ENCODE peak calls at places on chromosomes 1 and 21, in four cellular contexts. I, V, P and E are unnamed samples.

GRCh38 chr1:10419351-10419750 is 10.9 kb upstream of the CENPS start:
- DNase-seq in V (no peak), I (no peak), P (no peak), E (no peak)

GRCh38 chr1:94866178-94866822 is 46.1 kb downstream of the SLC44A3 start:
- DNase-seq in I (no peak), P (no peak), V (no peak), E (no peak)

GRCh38 chr1:1616045-1616821 is 933 bp downstream of the MIB2 start:
- DNase-seq in I (no peak), P (no peak), V (no peak), E (peak; percentile 68)

GRCh38 chr1:151131832-151132675 is 14.4 kb downstream of the SEMA6C start:
- DNase-seq in V (no peak), I (peak; percentile 76), P (no peak), E (no peak)

GRCh38 chr1:185077374-185077773 is 32.0 kb downstream of the RNF2 start:
- DNase-seq in I (no peak), V (no peak), P (no peak), E (no peak)

GRCh38 chr1:21313886-21314796 is 23.9 kb upstream of the ECE1 start:
- DNase-seq in V (no peak), P (no peak), I (no peak), E (no peak)

GRCh38 chr1:227322376-227322775 is 4.1 kb upstream of the CDC42BPA start:
- DNase-seq in P (no peak), I (no peak), V (no peak), E (no peak)

GRCh38 chr21:17780539-17780938 is 38.6 kb downstream of the C21orf91 start:
- DNase-seq in V (peak; percentile 95), I (no peak), P (no peak), E (no peak)

GRCh38 chr1:103218369-103218768 is 110.0 kb upstream of the COL11A1 start:
- DNase-seq in P (no peak), I (no peak), V (no peak), E (no peak)

GRCh38 chr1:11985851-11986250 is 5.6 kb downstream of the MFN2 start:
- DNase-seq in V (no peak), I (no peak), P (no peak), E (no peak)

GRCh38 chr1:12047120-12047876 is 15.8 kb upstream of the TNFRSF8 start:
- DNase-seq in I (no peak), P (no peak), V (peak; percentile 94), E (no peak)

GRCh38 chr1:31166462-31166861 is 73.2 kb downstream of the NKAIN1 start:
- DNase-seq in I (no peak), P (no peak), V (no peak), E (no peak)

GRCh38 chr21:35833991-35834390 is 226.3 kb downstream of the SETD4 start:
- DNase-seq in V (no peak), I (no peak), P (no peak), E (no peak)

GRCh38 chr21:35833388-35833787 is 226.9 kb downstream of the SETD4 start:
- DNase-seq in I (no peak), V (no peak), P (no peak), E (no peak)

GRCh38 chr21:35831230-35831629 is 229.1 kb downstream of the SETD4 start:
- DNase-seq in V (no peak), I (no peak), P (no peak), E (no peak)

GRCh38 chr21:35829014-35829525 is 231.3 kb downstream of the SETD4 start:
- DNase-seq in I (no peak), V (no peak), P (no peak), E (no peak)

DNA sequence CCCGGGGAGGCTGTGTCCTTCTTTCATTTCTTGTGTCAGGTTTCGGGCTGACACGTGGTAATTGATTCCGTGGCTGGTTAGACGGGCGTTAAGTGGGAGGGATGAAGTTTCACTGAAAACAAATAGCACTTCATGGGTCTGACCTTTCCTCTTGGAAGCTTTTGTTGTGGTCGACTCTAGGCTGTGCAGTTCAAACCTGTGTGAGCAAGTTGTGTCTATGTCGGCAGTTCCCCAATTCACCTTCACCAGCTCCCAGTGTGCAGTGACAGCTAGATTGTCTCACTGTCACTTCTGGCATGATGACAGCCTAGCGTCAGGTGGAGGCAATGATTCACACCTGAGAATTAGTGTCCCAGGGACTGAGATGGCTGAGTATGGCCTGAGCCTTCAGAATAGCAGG is 228.5 kb downstream of the SETD4 start:
- DNase-seq in I (no peak), V (no peak), P (no peak), E (no peak)
- TF ChIP-seq EGR1 in I (no peak), V (no peak), P (no peak), E (no peak)

GRCh38 chr1:156805766-156806511 is 10.7 kb downstream of the SH2D2A start:
- DNase-seq in P (no peak), V (no peak), I (no peak), E (no peak)
- TF ChIP-seq CEBPB in P (no peak), V (no peak), I (no peak), E (no peak)

DNA sequence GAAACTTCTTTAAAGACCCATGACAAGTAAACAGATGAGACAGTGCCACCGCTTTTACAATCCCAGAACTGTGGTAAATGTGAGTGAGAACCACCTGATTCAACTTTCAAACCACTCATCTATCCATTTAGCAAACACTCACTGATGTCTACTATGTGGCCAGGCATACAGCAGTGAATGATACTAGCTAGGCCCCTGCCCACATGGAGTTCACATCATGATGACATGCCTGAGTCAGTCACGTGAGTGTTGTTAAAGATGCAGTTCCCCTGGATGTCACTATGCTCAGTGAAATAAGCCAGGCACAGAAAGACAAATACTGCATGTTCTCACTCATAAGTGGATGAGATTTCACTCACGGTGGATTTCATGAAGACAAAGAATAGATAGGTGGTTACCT is 28.4 kb downstream of the STX6 start:
- DNase-seq in I (no peak), V (no peak), P (no peak), E (peak; percentile 14)
- TF ChIP-seq EGR1 in I (no peak), V (no peak), P (no peak), E (no peak)

GRCh38 chr1:116331523-116331922 is 41.5 kb upstream of the ATP1A1 start:
- DNase-seq in I (no peak), P (no peak), V (no peak), E (no peak)

GRCh38 chr1:116330342-116330652 is 42.7 kb upstream of the ATP1A1 start:
- DNase-seq in V (no peak), I (no peak), P (no peak), E (no peak)

GRCh38 chr1:116329524-116330341 is 43.3 kb upstream of the ATP1A1 start:
- DNase-seq in V (no peak), I (no peak), P (no peak), E (no peak)

GRCh38 chr1:116332461-116332860 is 40.6 kb upstream of the ATP1A1 start:
- DNase-seq in P (no peak), I (no peak), V (no peak), E (no peak)

GRCh38 chr1:116330846-116331245 is 42.2 kb upstream of the ATP1A1 start:
- DNase-seq in V (no peak), I (no peak), P (no peak), E (no peak)
- TF ChIP-seq CEBPB in V (no peak), I (no peak), P (no peak), E (no peak)

GRCh38 chr1:236396665-236397043 is 2.6 kb downstream of the EDARADD start:
- DNase-seq in V (no peak), P (no peak), I (peak; percentile 6), E (no peak)
- TF ChIP-seq EGR1 in V (no peak), P (no peak), I (no peak), E (no peak)

GRCh38 chr1:93047585-93047984 is 31.5 kb upstream of the MTF2 start:
- DNase-seq in I (no peak), P (no peak), V (no peak), E (no peak)
- TF ChIP-seq CEBPB in I (no peak), P (no peak), V (no peak), E (no peak)